ENCODE peak calls at places on chromosomes 13 and 19, in nine cellular contexts. U, M, D, C, Z, P, Q, K and F are unnamed samples.

GRCh38 chr13:82076421-82076820 is 1735.5 kb upstream of the SPRY2 start:
- DNase-seq in K (no peak), Z (no peak), Q (no peak), D (no peak), M (no peak), C (no peak), U (no peak), P (no peak), F (no peak)

GRCh38 chr19:6066661-6067646 is 43.3 kb downstream of the RFX2 start:
- DNase-seq in U (peak; percentile 92), C (no peak), Q (peak; percentile 86), Z (peak; percentile 60), P (peak; percentile 93), D (peak; percentile 94), K (peak; percentile 86), M (peak; percentile 92), F (peak; percentile 96)

GRCh38 chr19:1470864-1471513 is 8.0 kb downstream of the C19orf25 start:
- DNase-seq in P (no peak), Q (no peak), C (no peak), U (no peak), K (no peak), Z (no peak), M (peak; percentile 90), D (no peak), F (no peak)

GRCh38 chr19:30799854-30800755 is 427.9 kb downstream of the ZNF536 start:
- DNase-seq in K (peak; percentile 46), Q (peak; percentile 83), P (peak; percentile 44), C (no peak), D (no peak), Z (no peak), U (peak; percentile 28), M (peak; percentile 91), F (peak; percentile 80)

GRCh38 chr13:91304740-91305139 is 42.7 kb upstream of the MIR17HG start:
- DNase-seq in U (no peak), K (no peak), M (no peak), Q (no peak), D (no peak), C (no peak), Z (no peak), P (no peak), F (no peak)

GRCh38 chr13:74710006-74710405 is 575.8 kb upstream of the KLF12 start:
- DNase-seq in C (no peak), U (no peak), D (no peak), P (no peak), Q (no peak), K (no peak), Z (no peak), M (no peak), F (no peak)

GRCh38 chr19:33064117-33064777 is 441 bp downstream of the RHPN2 start:
- DNase-seq in U (peak; percentile 71), P (no peak), Q (no peak), D (no peak), Z (no peak), M (peak; percentile 89), C (no peak), K (peak; percentile 45), F (peak; percentile 69)

GRCh38 chr13:74593688-74594087 is 459.5 kb upstream of the KLF12 start:
- DNase-seq in Z (no peak), P (no peak), M (no peak), C (no peak), Q (no peak), U (no peak), K (no peak), D (no peak), F (no peak)

GRCh38 chr13:27745301-27745700 is 47.0 kb upstream of the GSX1 start:
- DNase-seq in Z (no peak), P (no peak), U (no peak), D (no peak), C (no peak), K (no peak), M (no peak), Q (no peak), F (no peak)

GRCh38 chr13:114128624-114129522 is 3.5 kb downstream of the RASA3 start:
- DNase-seq in K (no peak), D (peak; percentile 65), P (peak; percentile 79), Q (no peak), U (peak; percentile 67), Z (peak; percentile 61), M (no peak), C (peak; percentile 83), F (no peak)

GRCh38 chr13:88887045-88887662 is 1216.0 kb downstream of the SLITRK5 start:
- DNase-seq in M (peak; percentile 59), Q (no peak), P (no peak), Z (no peak), U (no peak), D (no peak), C (no peak), K (no peak), F (no peak)

GRCh38 chr13:67075239-67075638 is 154.9 kb downstream of the PCDH9 start:
- DNase-seq in K (no peak), C (no peak), M (no peak), Z (no peak), P (no peak), Q (no peak), U (no peak), D (no peak), F (no peak)

GRCh38 chr19:12331211-12331941 is 2.1 kb downstream of the ZNF563 start:
- DNase-seq in Q (no peak), Z (no peak), C (peak; percentile 3), K (no peak), U (no peak), M (no peak), P (no peak), D (no peak), F (no peak)

GRCh38 chr13:71801781-71802180 is 65.2 kb downstream of the DACH1 start:
- DNase-seq in Q (no peak), Z (no peak), M (no peak), C (no peak), U (no peak), D (no peak), P (no peak), K (no peak), F (no peak)

GRCh38 chr13:71801165-71801564 is 65.8 kb downstream of the DACH1 start:
- DNase-seq in D (no peak), U (no peak), K (no peak), Z (no peak), M (no peak), Q (no peak), C (no peak), P (no peak), F (no peak)

GRCh38 chr13:71797487-71797886 is 69.5 kb downstream of the DACH1 start:
- DNase-seq in Z (no peak), M (no peak), P (no peak), D (no peak), K (no peak), U (no peak), Q (no peak), C (no peak), F (no peak)

GRCh38 chr13:71798723-71799122 is 68.3 kb downstream of the DACH1 start:
- DNase-seq in C (no peak), Z (no peak), Q (no peak), K (no peak), M (no peak), P (no peak), U (no peak), D (no peak), F (no peak)

DNA sequence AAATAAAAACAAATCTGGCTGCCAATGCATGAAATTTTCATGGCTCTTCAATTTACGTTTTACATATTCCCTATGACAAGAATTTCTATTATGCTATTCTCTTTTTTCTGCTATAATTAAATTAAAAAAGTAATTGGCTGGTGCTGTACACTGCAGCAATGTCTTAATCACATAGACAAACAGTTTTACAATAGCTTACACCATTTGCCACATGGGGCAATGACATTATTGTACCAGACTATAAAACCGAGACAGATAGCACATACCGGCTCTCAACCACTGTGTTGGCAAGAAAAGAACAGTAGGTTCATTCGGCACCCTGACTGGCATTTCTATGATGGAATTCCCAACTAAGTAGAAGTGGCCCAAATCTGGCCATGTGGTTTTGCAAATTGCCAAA is 67.7 kb downstream of the DACH1 start:
- DNase-seq in U (no peak), P (no peak), M (no peak), K (no peak), D (no peak), Z (no peak), C (no peak), Q (no peak), F (no peak)
- H3K4me1 ChIP-seq in U (no peaks in the 10 kb centered on the region), P (peaks cover 10% of the 10 kb centered on the region), M (no peaks in the 10 kb centered on the region), K (no peaks in the 10 kb centered on the region), D (no peaks in the 10 kb centered on the region), Z (no peaks in the 10 kb centered on the region), C (no peaks in the 10 kb centered on the region), Q (no peaks in the 10 kb centered on the region), F (no peaks in the 10 kb centered on the region)

GRCh38 chr19:9494096-9494495 is 4.3 kb downstream of the ZNF560 start:
- DNase-seq in P (no peak), C (no peak), Z (no peak), Q (no peak), M (no peak), K (no peak), U (no peak), D (no peak), F (no peak)

GRCh38 chr19:9500796-9501195 is 2.4 kb upstream of the ZNF560 start:
- DNase-seq in Z (no peak), D (no peak), M (no peak), Q (no peak), P (no peak), K (no peak), C (no peak), U (no peak), F (no peak)

GRCh38 chr19:9498183-9498902 is at the start of gene ZNF560:
- DNase-seq in D (no peak), Z (no peak), C (no peak), U (no peak), P (no peak), Q (no peak), K (no peak), M (peak; percentile 55), F (no peak)
- H3K4me3 ChIP-seq in D (no peak within 1 kb of the TSS), Z (no peak within 1 kb of the TSS), C (no peak within 1 kb of the TSS), U (no peak within 1 kb of the TSS), P (no peak within 1 kb of the TSS), Q (no peak within 1 kb of the TSS), K (no peak within 1 kb of the TSS), M (peak within 1 kb of the TSS; percentile 53), F (no peak within 1 kb of the TSS)

DNA sequence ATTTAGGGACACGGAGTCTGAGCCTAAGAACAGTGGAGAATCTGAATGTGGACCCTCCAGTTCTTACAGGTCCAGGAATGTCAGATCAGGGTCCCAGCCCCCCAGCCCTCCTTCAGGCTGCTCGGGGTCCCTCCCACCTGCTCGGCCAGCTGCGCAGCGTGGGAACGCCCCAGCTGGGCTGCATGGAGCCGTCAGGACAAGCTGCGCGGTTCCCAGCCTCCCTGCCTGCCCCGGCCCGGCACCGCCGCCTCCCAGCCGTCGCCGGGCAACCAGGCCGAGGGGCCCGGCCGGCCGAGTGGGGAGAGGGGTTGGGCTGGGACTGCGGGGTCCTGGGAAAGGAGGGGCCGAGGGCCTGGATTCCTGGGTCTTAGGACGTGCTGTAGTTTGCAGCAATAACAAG is 710 bp upstream of the KIRREL2 start:
- DNase-seq in P (no peak), Z (no peak), M (peak; percentile 70), U (no peak), D (no peak), C (no peak), K (no peak), Q (no peak), F (peak; percentile 93)
- H3K27ac ChIP-seq in P (no peak overlapping the region), Z (no peak overlapping the region), M (peak overlapping the region; percentile 97), U (peak overlapping the region; percentile 20), D (no peak overlapping the region), C (no peak overlapping the region), K (no peak overlapping the region), Q (peak overlapping the region; percentile 78), F (peak overlapping the region; percentile 73)

DNA sequence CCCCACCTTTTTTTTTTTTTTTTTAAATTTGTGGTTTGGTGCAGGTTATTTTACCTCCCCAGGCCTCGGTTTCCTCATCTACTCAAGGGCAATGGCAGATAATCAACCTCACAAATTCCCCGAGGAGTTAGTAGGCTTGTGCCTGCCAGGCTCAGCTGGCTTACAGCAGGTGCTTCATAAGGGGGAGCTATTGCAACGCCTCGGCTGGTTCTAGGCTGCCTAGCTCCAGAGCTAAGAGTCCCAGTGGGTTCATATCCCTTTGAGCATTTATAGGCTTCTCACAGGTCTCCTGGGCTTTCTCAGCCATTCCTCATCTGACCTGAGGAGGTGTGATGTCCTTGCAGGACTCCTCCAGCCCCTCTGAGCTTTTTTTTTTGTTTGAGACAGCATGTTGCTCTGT is 10.6 kb downstream of the BCKDHA start:
- DNase-seq in P (no peak), D (no peak), U (no peak), Z (no peak), K (no peak), M (peak; percentile 78), C (no peak), Q (no peak), F (no peak)
- H3K4me1 ChIP-seq in P (peaks cover 97% of the 10 kb centered on the region), D (no peaks in the 10 kb centered on the region), U (peaks cover 20% of the 10 kb centered on the region), Z (peaks cover 67% of the 10 kb centered on the region), K (no peaks in the 10 kb centered on the region), M (peaks cover 4% of the 10 kb centered on the region), C (peaks cover 5% of the 10 kb centered on the region), Q (peaks cover 12% of the 10 kb centered on the region), F (peaks cover 15% of the 10 kb centered on the region)